ENCODE peak calls at places on chromosomes 4 and X, in seven cellular contexts. U is activated B cell treated with CpG ODN at 0.5 μM for 24 hours, Y is uterus, Q is GM10248, A is upper lobe of right lung, D is left ventricle myocardium inferior, J is GM23338. N is an unnamed sample.

GRCh38 chr4:188221090-188221489 is 81.8 kb downstream of the TRIML1 start:
- DNase-seq in U (no peak), Y (no peak), Q (no peak), A (no peak), D (no peak), J (no peak), N (no peak)

GRCh38 chr4:73679836-73680235 is 59.6 kb upstream of the RASSF6 start:
- DNase-seq in U (no peak), Y (no peak), Q (no peak), A (no peak), D (no peak), J (no peak), N (no peak)

GRCh38 chrX:9456250-9457074 is 8.4 kb upstream of the TBL1X start:
- DNase-seq in U (no peak), Y (no peak), Q (no peak), A (no peak), D (no peak), J (no peak), N (no peak)

GRCh38 chr4:21130606-21131005 is 430.3 kb downstream of the PACRGL start:
- DNase-seq in U (no peak), Y (no peak), Q (no peak), A (no peak), D (no peak), J (no peak), N (no peak)

GRCh38 chr4:187010052-187010451 is 286.4 kb upstream of the FAT1 start:
- DNase-seq in U (no peak), Y (no peak), Q (no peak), A (no peak), D (no peak), J (no peak), N (no peak)

GRCh38 chr4:168109527-168109926 is 17.2 kb downstream of the ANXA10 start:
- DNase-seq in U (no peak), Y (no peak), Q (no peak), A (no peak), D (no peak), J (no peak), N (no peak)

GRCh38 chr4:75126058-75126457 is 193.1 kb downstream of the PARM1 start:
- DNase-seq in U (no peak), Y (no peak), Q (no peak), A (no peak), D (no peak), J (no peak), N (no peak)

GRCh38 chr4:130849985-130850632 is 1754.2 kb downstream of the C4orf33 start:
- DNase-seq in U (no peak), Y (no peak), Q (no peak), A (no peak), D (no peak), J (no peak), N (no peak)

GRCh38 chr4:73053974-73054480 is 15.5 kb downstream of the COX18 start:
- DNase-seq in U (no peak), Y (no peak), Q (no peak), A (no peak), D (no peak), J (peak; percentile 31), N (no peak)

GRCh38 chr4:5957091-5957490 is 61.1 kb downstream of the C4orf50 start:
- DNase-seq in U (no peak), Y (no peak), Q (no peak), A (peak; percentile 51), D (no peak), J (no peak), N (no peak)

GRCh38 chrX:48896611-48897011 is 957 bp downstream of the TIMM17B start:
- DNase-seq in U (no peak), Y (no peak), Q (no peak), A (no peak), D (no peak), J (peak; percentile 30), N (no peak)

GRCh38 chr4:27248829-27249228 is 388.2 kb downstream of the STIM2 start:
- DNase-seq in U (no peak), Y (no peak), Q (no peak), A (no peak), D (no peak), J (no peak), N (no peak)

GRCh38 chrX:11509786-11510185 is 155.9 kb downstream of the ARHGAP6 start:
- DNase-seq in U (no peak), Y (no peak), Q (no peak), A (no peak), D (no peak), J (no peak), N (no peak)

GRCh38 chrX:135213200-135213844 is 38.5 kb upstream of the ETDA start:
- DNase-seq in U (no peak), Y (no peak), Q (no peak), A (no peak), D (no peak), J (no peak), N (no peak)

GRCh38 chrX:57070185-57070984 is 51.0 kb downstream of the SPIN2B start:
- DNase-seq in U (no peak), Y (no peak), Q (no peak), A (no peak), D (no peak), J (peak; percentile 8), N (no peak)

GRCh38 chr4:108560624-108561023 is 59.8 kb upstream of the RPL34 start:
- DNase-seq in U (no peak), Y (peak; percentile 47), Q (no peak), A (no peak), D (no peak), J (no peak), N (no peak)

GRCh38 chrX:71998836-71999509 is 88.3 kb downstream of the NHSL2 start:
- DNase-seq in U (no peak), Y (peak; percentile 43), Q (peak; percentile 40), A (no peak), D (no peak), J (peak; percentile 70), N (no peak)

GRCh38 chr4:13559414-13559813 is 15.1 kb upstream of the NKX3-2 start:
- DNase-seq in U (no peak), Y (no peak), Q (no peak), A (no peak), D (no peak), J (peak; percentile 3), N (no peak)

GRCh38 chr4:48162162-48162561 is 28.1 kb upstream of the TXK start:
- DNase-seq in U (no peak), Y (no peak), Q (no peak), A (no peak), D (no peak), J (no peak), N (no peak)

GRCh38 chr4:111632752-111633151 is 512.5 kb upstream of the FAM241A start:
- DNase-seq in U (no peak), Y (no peak), Q (no peak), A (no peak), D (no peak), J (no peak), N (no peak)

GRCh38 chr4:111633663-111634266 is 511.5 kb upstream of the FAM241A start:
- DNase-seq in U (no peak), Y (no peak), Q (no peak), A (no peak), D (no peak), J (no peak), N (no peak)

GRCh38 chr4:111628437-111628836 is 516.8 kb upstream of the FAM241A start:
- DNase-seq in U (no peak), Y (no peak), Q (no peak), A (no peak), D (no peak), J (no peak), N (no peak)

GRCh38 chr4:111631157-111631999 is 513.9 kb upstream of the FAM241A start:
- DNase-seq in U (no peak), Y (no peak), Q (no peak), A (no peak), D (no peak), J (peak; percentile 51), N (no peak)

GRCh38 chr4:111630705-111631104 is 514.5 kb upstream of the FAM241A start:
- DNase-seq in U (no peak), Y (no peak), Q (no peak), A (no peak), D (no peak), J (peak; percentile 56), N (no peak)
- TF ChIP-seq CTCF in U (no peak), Y (no peak), Q (peak; percentile 10), A (peak; percentile 15), D (peak; percentile 37), J (no peak), N (no peak)

DNA sequence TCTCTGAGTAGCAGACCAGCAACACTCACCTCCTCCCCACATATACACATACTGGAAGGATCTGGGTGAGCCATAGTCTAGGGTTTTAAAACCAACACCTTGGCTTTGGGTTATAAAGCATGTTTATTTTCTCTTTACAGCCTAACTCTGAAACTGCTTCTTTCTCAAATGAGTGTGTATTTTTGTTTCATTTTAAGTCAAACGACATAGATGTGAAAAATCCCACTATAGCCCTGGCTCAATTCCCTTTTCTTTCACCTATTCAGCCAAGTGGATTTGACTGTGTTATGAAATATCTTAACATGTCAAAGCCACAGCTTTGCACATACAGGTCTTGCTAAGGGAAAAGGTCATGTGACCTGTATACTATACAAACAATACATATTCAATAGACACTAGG is 13.8 kb downstream of the NEXMIF start:
- DNase-seq in U (no peak), Y (no peak), Q (no peak), A (no peak), D (no peak), J (no peak), N (no peak)
- TF ChIP-seq CTCF in U (no peak), Y (no peak), Q (no peak), A (no peak), D (no peak), J (no peak), N (no peak)

DNA sequence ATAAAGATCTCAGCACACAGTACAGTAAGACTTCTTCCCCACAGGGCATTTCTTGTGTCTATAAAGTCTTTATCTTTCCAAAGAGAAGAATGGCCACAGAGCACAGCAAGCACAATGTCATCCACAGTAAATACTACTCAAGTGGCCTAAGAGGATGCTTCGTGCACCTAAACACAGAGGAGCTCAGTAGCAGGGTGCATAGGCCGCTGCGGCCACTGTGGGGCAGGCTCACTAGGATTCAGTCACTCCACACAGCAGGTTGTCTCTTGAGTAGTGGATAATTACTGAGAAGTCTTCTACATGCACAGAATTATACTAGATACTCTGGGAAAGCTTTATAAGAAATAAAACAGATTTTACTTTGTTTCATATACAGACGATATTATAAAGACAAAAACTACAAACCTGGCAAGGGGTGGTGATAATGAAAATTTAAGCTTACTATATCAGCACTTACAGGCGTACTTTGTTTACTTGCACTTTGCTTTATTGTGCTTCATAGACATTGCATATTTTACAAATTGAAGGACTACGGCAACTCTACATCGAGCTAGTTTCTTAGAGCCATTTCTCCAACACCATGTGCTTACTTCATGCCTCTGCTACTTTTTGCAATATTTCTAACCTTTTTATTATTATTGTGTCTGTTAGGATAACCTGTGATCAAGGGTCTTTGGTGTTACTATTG is 78.5 kb downstream of the PRDM5 start:
- DNase-seq in U (no peak), Y (no peak), Q (no peak), A (peak; percentile 72), D (peak; percentile 16), J (peak; percentile 70), N (no peak)
- TF ChIP-seq CTCF in U (no peak), Y (no peak), Q (no peak), A (peak; percentile 43), D (peak; percentile 60), J (peak; percentile 73), N (peak; percentile 21)

DNA sequence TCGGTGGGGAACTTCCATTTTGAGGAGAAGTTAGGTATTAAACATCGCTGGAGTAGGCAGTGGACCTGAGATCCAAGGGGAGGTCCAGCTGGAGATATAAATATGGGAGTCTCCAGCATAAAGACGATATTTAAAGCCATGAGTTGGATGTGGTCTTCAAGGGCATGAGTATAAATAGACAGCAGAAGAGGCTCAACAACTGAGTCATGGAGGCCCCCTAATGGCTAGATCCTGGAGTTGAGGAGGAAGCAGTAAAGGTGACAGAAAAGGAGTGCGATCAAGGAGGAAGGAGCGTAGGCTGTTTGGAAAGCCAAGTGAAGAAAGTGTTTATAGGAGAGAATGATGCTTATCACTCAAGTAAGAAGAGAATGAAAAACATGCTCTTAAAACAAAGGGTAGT is 18.1 kb upstream of the APBB2 start:
- DNase-seq in U (no peak), Y (no peak), Q (no peak), A (no peak), D (no peak), J (peak; percentile 37), N (no peak)
- TF ChIP-seq CTCF in U (no peak), Y (no peak), Q (no peak), A (no peak), D (peak; percentile 35), J (peak; percentile 78), N (peak; percentile 26)